ENCODE peak calls at places on chromosomes 13 and 19, in six cellular contexts. One of them, this sample, is unnamed.

GRCh38 chr19:1474011-1474764 is 4.8 kb downstream of the C19orf25 start:
- DNase-seq in GM20000: no peak
- DNase-seq in AG08395: no peak
- DNase-seq in GM19239: no peak
- DNase-seq in activated naive CD4-positive, alpha-beta T cell treated with Interleukin-2 at 50 U/mL for 16 hours: no peak
- DNase-seq in amniotic stem cell: no peak
- DNase-seq in this sample: no peak

GRCh38 chr19:36489920-36490415 is 607 bp upstream of the ZNF566 start:
- DNase-seq in GM20000: peak
- DNase-seq in AG08395: peak
- DNase-seq in GM19239: peak
- DNase-seq in activated naive CD4-positive, alpha-beta T cell treated with Interleukin-2 at 50 U/mL for 16 hours: peak
- DNase-seq in amniotic stem cell: no peak
- DNase-seq in this sample: no peak

GRCh38 chr13:109211616-109212015 is 574.8 kb downstream of the IRS2 start:
- DNase-seq in GM20000: no peak
- DNase-seq in AG08395: peak
- DNase-seq in GM19239: no peak
- DNase-seq in activated naive CD4-positive, alpha-beta T cell treated with Interleukin-2 at 50 U/mL for 16 hours: no peak
- DNase-seq in amniotic stem cell: no peak
- DNase-seq in this sample: no peak

GRCh38 chr19:19232231-19232630 is 20.5 kb downstream of the NCAN start:
- DNase-seq in GM20000: no peak
- DNase-seq in AG08395: no peak
- DNase-seq in GM19239: no peak
- DNase-seq in activated naive CD4-positive, alpha-beta T cell treated with Interleukin-2 at 50 U/mL for 16 hours: no peak
- DNase-seq in amniotic stem cell: no peak
- DNase-seq in this sample: no peak

GRCh38 chr13:18964942-18965341 is 216.7 kb downstream of the TUBA3C start:
- DNase-seq in GM20000: no peak
- DNase-seq in AG08395: no peak
- DNase-seq in GM19239: no peak
- DNase-seq in activated naive CD4-positive, alpha-beta T cell treated with Interleukin-2 at 50 U/mL for 16 hours: no peak
- DNase-seq in amniotic stem cell: no peak
- DNase-seq in this sample: no peak

GRCh38 chr13:42275506-42275905 is 3.6 kb downstream of the AKAP11 start:
- DNase-seq in GM20000: no peak
- DNase-seq in AG08395: no peak
- DNase-seq in GM19239: no peak
- DNase-seq in activated naive CD4-positive, alpha-beta T cell treated with Interleukin-2 at 50 U/mL for 16 hours: no peak
- DNase-seq in amniotic stem cell: no peak
- DNase-seq in this sample: no peak

GRCh38 chr13:30908416-30908980 is 2.4 kb downstream of the MEDAG start:
- DNase-seq in GM20000: no peak
- DNase-seq in AG08395: no peak
- DNase-seq in GM19239: no peak
- DNase-seq in activated naive CD4-positive, alpha-beta T cell treated with Interleukin-2 at 50 U/mL for 16 hours: no peak
- DNase-seq in amniotic stem cell: no peak
- DNase-seq in this sample: no peak

GRCh38 chr13:100789481-100789880 is 114.9 kb upstream of the TMTC4 start:
- DNase-seq in GM20000: no peak
- DNase-seq in AG08395: peak
- DNase-seq in GM19239: no peak
- DNase-seq in activated naive CD4-positive, alpha-beta T cell treated with Interleukin-2 at 50 U/mL for 16 hours: no peak
- DNase-seq in amniotic stem cell: no peak
- DNase-seq in this sample: no peak

GRCh38 chr19:3338541-3339181 is 27.7 kb upstream of the NFIC start:
- DNase-seq in GM20000: no peak
- DNase-seq in AG08395: no peak
- DNase-seq in GM19239: no peak
- DNase-seq in activated naive CD4-positive, alpha-beta T cell treated with Interleukin-2 at 50 U/mL for 16 hours: peak
- DNase-seq in amniotic stem cell: no peak
- DNase-seq in this sample: no peak

GRCh38 chr19:33064117-33064777 is 441 bp downstream of the RHPN2 start:
- DNase-seq in GM20000: peak
- DNase-seq in AG08395: no peak
- DNase-seq in GM19239: peak
- DNase-seq in activated naive CD4-positive, alpha-beta T cell treated with Interleukin-2 at 50 U/mL for 16 hours: peak
- DNase-seq in amniotic stem cell: no peak
- DNase-seq in this sample: no peak

GRCh38 chr19:39524495-39524894 is 8.2 kb downstream of the EID2B start:
- DNase-seq in GM20000: no peak
- DNase-seq in AG08395: no peak
- DNase-seq in GM19239: no peak
- DNase-seq in activated naive CD4-positive, alpha-beta T cell treated with Interleukin-2 at 50 U/mL for 16 hours: no peak
- DNase-seq in amniotic stem cell: no peak
- DNase-seq in this sample: no peak

GRCh38 chr19:310141-310651 is 19.0 kb upstream of the PLPP2 start:
- DNase-seq in GM20000: no peak
- DNase-seq in AG08395: no peak
- DNase-seq in GM19239: no peak
- DNase-seq in activated naive CD4-positive, alpha-beta T cell treated with Interleukin-2 at 50 U/mL for 16 hours: no peak
- DNase-seq in amniotic stem cell: no peak
- DNase-seq in this sample: no peak

GRCh38 chr13:63409791-63410351 is 1994.2 kb upstream of the PCDH20 start:
- DNase-seq in GM20000: no peak
- DNase-seq in AG08395: peak
- DNase-seq in GM19239: no peak
- DNase-seq in activated naive CD4-positive, alpha-beta T cell treated with Interleukin-2 at 50 U/mL for 16 hours: no peak
- DNase-seq in amniotic stem cell: no peak
- DNase-seq in this sample: no peak

GRCh38 chr19:5128932-5129389 is 160.0 kb downstream of the KDM4B start:
- DNase-seq in GM20000: no peak
- DNase-seq in AG08395: no peak
- DNase-seq in GM19239: no peak
- DNase-seq in activated naive CD4-positive, alpha-beta T cell treated with Interleukin-2 at 50 U/mL for 16 hours: no peak
- DNase-seq in amniotic stem cell: no peak
- DNase-seq in this sample: no peak

GRCh38 chr13:48769107-48769704 is 115.5 kb downstream of the CYSLTR2 start:
- DNase-seq in GM20000: peak
- DNase-seq in AG08395: peak
- DNase-seq in GM19239: peak
- DNase-seq in activated naive CD4-positive, alpha-beta T cell treated with Interleukin-2 at 50 U/mL for 16 hours: peak
- DNase-seq in amniotic stem cell: peak
- DNase-seq in this sample: peak

GRCh38 chr19:18996796-18997394 is 36.4 kb downstream of the SUGP2 start:
- DNase-seq in GM20000: no peak
- DNase-seq in AG08395: no peak
- DNase-seq in GM19239: no peak
- DNase-seq in activated naive CD4-positive, alpha-beta T cell treated with Interleukin-2 at 50 U/mL for 16 hours: no peak
- DNase-seq in amniotic stem cell: no peak
- DNase-seq in this sample: no peak

GRCh38 chr19:47152632-47153031 is 22.0 kb downstream of the SAE1 start:
- DNase-seq in GM20000: no peak
- DNase-seq in AG08395: no peak
- DNase-seq in GM19239: no peak
- DNase-seq in activated naive CD4-positive, alpha-beta T cell treated with Interleukin-2 at 50 U/mL for 16 hours: no peak
- DNase-seq in amniotic stem cell: no peak
- DNase-seq in this sample: no peak

GRCh38 chr13:72437458-72437857 is 290.0 kb downstream of the MZT1 start:
- DNase-seq in GM20000: no peak
- DNase-seq in AG08395: peak
- DNase-seq in GM19239: no peak
- DNase-seq in activated naive CD4-positive, alpha-beta T cell treated with Interleukin-2 at 50 U/mL for 16 hours: no peak
- DNase-seq in amniotic stem cell: peak
- DNase-seq in this sample: no peak

GRCh38 chr19:6030214-6030507 is 52.2 kb upstream of the RANBP3 start:
- DNase-seq in GM20000: no peak
- DNase-seq in AG08395: peak
- DNase-seq in GM19239: no peak
- DNase-seq in activated naive CD4-positive, alpha-beta T cell treated with Interleukin-2 at 50 U/mL for 16 hours: no peak
- DNase-seq in amniotic stem cell: no peak
- DNase-seq in this sample: no peak

GRCh38 chr13:95463516-95463915 is 89.0 kb upstream of the CLDN10 start:
- DNase-seq in GM20000: no peak
- DNase-seq in AG08395: no peak
- DNase-seq in GM19239: no peak
- DNase-seq in activated naive CD4-positive, alpha-beta T cell treated with Interleukin-2 at 50 U/mL for 16 hours: no peak
- DNase-seq in amniotic stem cell: no peak
- DNase-seq in this sample: no peak

GRCh38 chr13:40993119-40993518 is 26.0 kb downstream of the ELF1 start:
- DNase-seq in GM20000: no peak
- DNase-seq in AG08395: no peak
- DNase-seq in GM19239: no peak
- DNase-seq in activated naive CD4-positive, alpha-beta T cell treated with Interleukin-2 at 50 U/mL for 16 hours: no peak
- DNase-seq in amniotic stem cell: no peak
- DNase-seq in this sample: no peak

GRCh38 chr13:66693656-66694055 is 536.5 kb downstream of the PCDH9 start:
- DNase-seq in GM20000: no peak
- DNase-seq in AG08395: no peak
- DNase-seq in GM19239: no peak
- DNase-seq in activated naive CD4-positive, alpha-beta T cell treated with Interleukin-2 at 50 U/mL for 16 hours: no peak
- DNase-seq in amniotic stem cell: no peak
- DNase-seq in this sample: no peak

GRCh38 chr13:43258771-43259170 is 235.4 kb downstream of the DNAJC15 start:
- DNase-seq in GM20000: no peak
- DNase-seq in AG08395: peak
- DNase-seq in GM19239: no peak
- DNase-seq in activated naive CD4-positive, alpha-beta T cell treated with Interleukin-2 at 50 U/mL for 16 hours: no peak
- DNase-seq in amniotic stem cell: no peak
- DNase-seq in this sample: no peak

GRCh38 chr13:29707876-29708543 is 112.5 kb upstream of the SLC7A1 start:
- DNase-seq in GM20000: peak
- DNase-seq in AG08395: peak
- DNase-seq in GM19239: peak
- DNase-seq in activated naive CD4-positive, alpha-beta T cell treated with Interleukin-2 at 50 U/mL for 16 hours: peak
- DNase-seq in amniotic stem cell: peak
- DNase-seq in this sample: no peak